ENCODE peak calls at places on chromosomes 6 and 20, in nine cellular contexts. One of them, this sample, is unnamed.

GRCh38 chr6:150865406-150866146 is at the start of gene MTHFD1L:
- DNase-seq in NCI-H1930: peak
- DNase-seq in upper lobe of right lung: peak
- DNase-seq in AG10803: peak
- DNase-seq in D341Med: peak
- DNase-seq in lung microvascular endothelial cell: peak
- DNase-seq in A549: peak
- DNase-seq in T1000: peak
- DNase-seq in NCI-H226: peak
- DNase-seq in this sample: peak

GRCh38 chr6:151128764-151129370 is 110.9 kb upstream of the AKAP12 start:
- DNase-seq in D341Med: no peak
- DNase-seq in upper lobe of right lung: no peak
- DNase-seq in A549: no peak
- DNase-seq in AG10803: no peak
- DNase-seq in T1000: no peak
- DNase-seq in NCI-H226: no peak
- DNase-seq in NCI-H1930: no peak
- DNase-seq in lung microvascular endothelial cell: no peak
- DNase-seq in this sample: no peak

GRCh38 chr6:108596947-108597346 is 36.2 kb downstream of the FOXO3 start:
- DNase-seq in D341Med: no peak
- DNase-seq in NCI-H226: no peak
- DNase-seq in lung microvascular endothelial cell: no peak
- DNase-seq in AG10803: no peak
- DNase-seq in T1000: no peak
- DNase-seq in NCI-H1930: no peak
- DNase-seq in upper lobe of right lung: no peak
- DNase-seq in A549: no peak
- DNase-seq in this sample: no peak

GRCh38 chr20:45921618-45922189 is 9.7 kb upstream of the PLTP start:
- DNase-seq in upper lobe of right lung: no peak
- DNase-seq in T1000: no peak
- DNase-seq in A549: no peak
- DNase-seq in D341Med: no peak
- DNase-seq in AG10803: no peak
- DNase-seq in NCI-H226: no peak
- DNase-seq in NCI-H1930: no peak
- DNase-seq in lung microvascular endothelial cell: no peak
- DNase-seq in this sample: no peak

GRCh38 chr20:45917790-45918141 is 5.8 kb upstream of the PLTP start:
- DNase-seq in NCI-H1930: no peak
- DNase-seq in NCI-H226: no peak
- DNase-seq in AG10803: peak
- DNase-seq in T1000: no peak
- DNase-seq in upper lobe of right lung: no peak
- DNase-seq in lung microvascular endothelial cell: no peak
- DNase-seq in D341Med: no peak
- DNase-seq in A549: no peak
- DNase-seq in this sample: no peak

GRCh38 chr6:128327890-128328289 is 192.5 kb downstream of the PTPRK start:
- DNase-seq in upper lobe of right lung: no peak
- DNase-seq in AG10803: peak
- DNase-seq in T1000: no peak
- DNase-seq in NCI-H226: peak
- DNase-seq in lung microvascular endothelial cell: peak
- DNase-seq in A549: peak
- DNase-seq in NCI-H1930: no peak
- DNase-seq in D341Med: peak
- DNase-seq in this sample: peak

GRCh38 chr6:31122803-31123706 is 2.8 kb upstream of the CDSN start:
- DNase-seq in T1000: peak
- DNase-seq in upper lobe of right lung: peak
- DNase-seq in A549: peak
- DNase-seq in D341Med: no peak
- DNase-seq in NCI-H226: peak
- DNase-seq in lung microvascular endothelial cell: peak
- DNase-seq in NCI-H1930: no peak
- DNase-seq in AG10803: peak
- DNase-seq in this sample: peak

GRCh38 chr6:6366778-6367177 is 46.3 kb upstream of the F13A1 start:
- DNase-seq in D341Med: no peak
- DNase-seq in AG10803: no peak
- DNase-seq in A549: no peak
- DNase-seq in lung microvascular endothelial cell: no peak
- DNase-seq in NCI-H226: no peak
- DNase-seq in upper lobe of right lung: no peak
- DNase-seq in NCI-H1930: no peak
- DNase-seq in T1000: no peak
- DNase-seq in this sample: no peak

GRCh38 chr6:131059486-131059885 is 3.6 kb downstream of the EPB41L2 start:
- DNase-seq in A549: peak
- DNase-seq in NCI-H1930: no peak
- DNase-seq in T1000: no peak
- DNase-seq in AG10803: peak
- DNase-seq in lung microvascular endothelial cell: no peak
- DNase-seq in D341Med: no peak
- DNase-seq in NCI-H226: peak
- DNase-seq in upper lobe of right lung: no peak
- DNase-seq in this sample: no peak

GRCh38 chr6:37580164-37580955 is 80.7 kb upstream of the CCDC167 start:
- DNase-seq in upper lobe of right lung: no peak
- DNase-seq in lung microvascular endothelial cell: no peak
- DNase-seq in NCI-H1930: no peak
- DNase-seq in NCI-H226: no peak
- DNase-seq in D341Med: no peak
- DNase-seq in T1000: no peak
- DNase-seq in AG10803: no peak
- DNase-seq in A549: no peak
- DNase-seq in this sample: no peak

GRCh38 chr6:31559958-31560696 is 12.0 kb upstream of the LTA start:
- DNase-seq in NCI-H1930: no peak
- DNase-seq in NCI-H226: peak
- DNase-seq in A549: peak
- DNase-seq in lung microvascular endothelial cell: peak
- DNase-seq in D341Med: no peak
- DNase-seq in T1000: peak
- DNase-seq in upper lobe of right lung: peak
- DNase-seq in AG10803: peak
- DNase-seq in this sample: no peak

GRCh38 chr6:135722182-135722581 is 129.3 kb upstream of the PDE7B start:
- DNase-seq in lung microvascular endothelial cell: no peak
- DNase-seq in NCI-H1930: no peak
- DNase-seq in A549: peak
- DNase-seq in T1000: no peak
- DNase-seq in NCI-H226: no peak
- DNase-seq in AG10803: no peak
- DNase-seq in upper lobe of right lung: no peak
- DNase-seq in D341Med: no peak
- DNase-seq in this sample: no peak

GRCh38 chr6:52922161-52922560 is 12.7 kb upstream of the GSTA3 start:
- DNase-seq in upper lobe of right lung: no peak
- DNase-seq in A549: no peak
- DNase-seq in lung microvascular endothelial cell: no peak
- DNase-seq in NCI-H1930: no peak
- DNase-seq in T1000: no peak
- DNase-seq in AG10803: no peak
- DNase-seq in D341Med: no peak
- DNase-seq in NCI-H226: no peak
- DNase-seq in this sample: no peak

GRCh38 chr20:50302463-50303041 is 111.9 kb downstream of the CEBPB start:
- DNase-seq in lung microvascular endothelial cell: no peak
- DNase-seq in A549: no peak
- DNase-seq in T1000: no peak
- DNase-seq in AG10803: peak
- DNase-seq in NCI-H1930: no peak
- DNase-seq in NCI-H226: no peak
- DNase-seq in D341Med: no peak
- DNase-seq in upper lobe of right lung: no peak
- DNase-seq in this sample: no peak

GRCh38 chr20:37267684-37268313 is 6.2 kb upstream of the GHRH start:
- DNase-seq in T1000: no peak
- DNase-seq in lung microvascular endothelial cell: no peak
- DNase-seq in A549: no peak
- DNase-seq in upper lobe of right lung: no peak
- DNase-seq in D341Med: peak
- DNase-seq in NCI-H226: no peak
- DNase-seq in NCI-H1930: no peak
- DNase-seq in AG10803: no peak
- DNase-seq in this sample: no peak

GRCh38 chr20:32325706-32326506 is 32.2 kb upstream of the ASXL1 start:
- DNase-seq in NCI-H226: peak
- DNase-seq in A549: peak
- DNase-seq in D341Med: no peak
- DNase-seq in upper lobe of right lung: no peak
- DNase-seq in T1000: no peak
- DNase-seq in lung microvascular endothelial cell: peak
- DNase-seq in NCI-H1930: peak
- DNase-seq in AG10803: no peak
- DNase-seq in this sample: no peak

GRCh38 chr6:84539122-84539856 is 225.1 kb downstream of the TBX18 start:
- DNase-seq in A549: no peak
- DNase-seq in AG10803: peak
- DNase-seq in lung microvascular endothelial cell: no peak
- DNase-seq in T1000: no peak
- DNase-seq in NCI-H226: no peak
- DNase-seq in NCI-H1930: no peak
- DNase-seq in D341Med: no peak
- DNase-seq in upper lobe of right lung: no peak
- DNase-seq in this sample: no peak

GRCh38 chr6:15399651-15400470 is 154.0 kb downstream of the JARID2 start:
- DNase-seq in lung microvascular endothelial cell: peak
- DNase-seq in NCI-H1930: no peak
- DNase-seq in A549: peak
- DNase-seq in NCI-H226: peak
- DNase-seq in D341Med: peak
- DNase-seq in upper lobe of right lung: peak
- DNase-seq in T1000: peak
- DNase-seq in AG10803: peak
- DNase-seq in this sample: peak

GRCh38 chr6:153130515-153131036 is 506 bp downstream of the RGS17 start:
- DNase-seq in T1000: no peak
- DNase-seq in upper lobe of right lung: peak
- DNase-seq in NCI-H1930: no peak
- DNase-seq in A549: no peak
- DNase-seq in lung microvascular endothelial cell: no peak
- DNase-seq in NCI-H226: no peak
- DNase-seq in D341Med: peak
- DNase-seq in AG10803: no peak
- DNase-seq in this sample: peak

This sample was measured in SK-N-SH.